ENCODE peak calls at places on chromosomes 12 and 14, in six cellular contexts. H is HCT116, P is HepG2, X is H1, K is K562, T is SK-N-SH. I is an unnamed sample.

GRCh38 chr12:95805864-95806669 is 15.5 kb upstream of the NTN4 start:
- DNase-seq in H (peak; percentile 60), X (no peak), P (no peak), K (no peak), T (no peak), I (no peak)

GRCh38 chr14:75182820-75183219 is 6.4 kb upstream of the TMED10 start:
- DNase-seq in T (no peak), K (no peak), H (no peak), X (no peak), P (peak; percentile 50), I (no peak)

GRCh38 chr12:100303831-100304230 is 36.9 kb downstream of the SCYL2 start:
- DNase-seq in K (no peak), H (no peak), T (no peak), X (no peak), P (no peak), I (no peak)

GRCh38 chr14:56659964-56660551 is 80.5 kb downstream of the TMEM260 start:
- DNase-seq in T (peak; percentile 60), K (peak; percentile 35), X (no peak), H (peak; percentile 32), P (peak; percentile 50), I (no peak)

GRCh38 chr12:121673013-121673441 is 3.6 kb upstream of the MORN3 start:
- DNase-seq in T (peak; percentile 71), K (peak; percentile 27), P (no peak), H (no peak), X (no peak), I (no peak)

GRCh38 chr12:46468159-46468558 is 95.6 kb upstream of the SLC38A2 start:
- DNase-seq in T (no peak), K (no peak), X (no peak), P (no peak), H (peak; percentile 83), I (no peak)

GRCh38 chr12:132717531-132718387 is 7.1 kb downstream of the PGAM5 start:
- DNase-seq in K (no peak), P (no peak), X (no peak), T (no peak), H (no peak), I (no peak)

GRCh38 chr12:130881548-130881947 is 9.7 kb downstream of the RAN start:
- DNase-seq in T (no peak), H (no peak), K (no peak), P (no peak), X (no peak), I (no peak)

GRCh38 chr14:73712540-73713141 is 1.5 kb downstream of the PNMA1 start:
- DNase-seq in H (no peak), X (no peak), P (no peak), T (peak; percentile 65), K (peak; percentile 25), I (no peak)

GRCh38 chr12:32134144-32134888 is 27.7 kb downstream of the BICD1 start:
- DNase-seq in X (no peak), T (peak; percentile 47), P (no peak), H (no peak), K (no peak), I (peak; percentile 61)
- TF ChIP-seq JUND in X (no peak), T (no peak), P (no peak), H (no peak), K (no peak), I (no peak)

GRCh38 chr12:2691001-2691339 is 103.8 kb upstream of the FKBP4 start:
- DNase-seq in P (no peak), X (no peak), K (no peak), H (no peak), T (no peak), I (no peak)
- TF ChIP-seq JUND in P (no peak), X (no peak), K (no peak), H (no peak), T (no peak), I (no peak)

GRCh38 chr12:114000861-114001260 is 34.7 kb upstream of the RBM19 start:
- DNase-seq in P (no peak), K (no peak), H (no peak), X (no peak), T (no peak), I (no peak)
- TF ChIP-seq JUND in P (no peak), K (no peak), H (no peak), X (no peak), T (no peak), I (no peak)

GRCh38 chr12:56080556-56081138 is 682 bp downstream of the ERBB3 start:
- DNase-seq in X (no peak), T (no peak), K (peak; percentile 36), H (no peak), P (peak; percentile 96), I (no peak)
- TF ChIP-seq JUND in X (no peak), T (no peak), K (no peak), H (no peak), P (peak; percentile 54), I (no peak)

GRCh38 chr12:62907561-62907960 is 27.4 kb downstream of the PPM1H start:
- DNase-seq in X (no peak), T (no peak), P (no peak), H (no peak), K (no peak), I (no peak)
- TF ChIP-seq JUND in X (no peak), T (no peak), P (no peak), H (no peak), K (no peak), I (no peak)

GRCh38 chr14:29894030-29894429 is 33.6 kb downstream of the PRKD1 start:
- DNase-seq in X (no peak), K (no peak), T (no peak), P (no peak), H (no peak), I (no peak)

GRCh38 chr14:29897181-29897580 is 30.5 kb downstream of the PRKD1 start:
- DNase-seq in K (no peak), P (no peak), X (no peak), T (no peak), H (no peak), I (no peak)

GRCh38 chr14:29898470-29898869 is 29.2 kb downstream of the PRKD1 start:
- DNase-seq in P (no peak), X (no peak), T (no peak), K (no peak), H (no peak), I (no peak)

GRCh38 chr14:29895591-29896043 is 32.0 kb downstream of the PRKD1 start:
- DNase-seq in H (no peak), P (no peak), X (no peak), K (no peak), T (no peak), I (no peak)

GRCh38 chr14:29896354-29896768 is 31.3 kb downstream of the PRKD1 start:
- DNase-seq in P (peak; percentile 15), T (no peak), X (no peak), H (no peak), K (no peak), I (no peak)
- TF ChIP-seq JUND in P (no peak), T (no peak), X (no peak), H (no peak), K (no peak), I (no peak)

DNA sequence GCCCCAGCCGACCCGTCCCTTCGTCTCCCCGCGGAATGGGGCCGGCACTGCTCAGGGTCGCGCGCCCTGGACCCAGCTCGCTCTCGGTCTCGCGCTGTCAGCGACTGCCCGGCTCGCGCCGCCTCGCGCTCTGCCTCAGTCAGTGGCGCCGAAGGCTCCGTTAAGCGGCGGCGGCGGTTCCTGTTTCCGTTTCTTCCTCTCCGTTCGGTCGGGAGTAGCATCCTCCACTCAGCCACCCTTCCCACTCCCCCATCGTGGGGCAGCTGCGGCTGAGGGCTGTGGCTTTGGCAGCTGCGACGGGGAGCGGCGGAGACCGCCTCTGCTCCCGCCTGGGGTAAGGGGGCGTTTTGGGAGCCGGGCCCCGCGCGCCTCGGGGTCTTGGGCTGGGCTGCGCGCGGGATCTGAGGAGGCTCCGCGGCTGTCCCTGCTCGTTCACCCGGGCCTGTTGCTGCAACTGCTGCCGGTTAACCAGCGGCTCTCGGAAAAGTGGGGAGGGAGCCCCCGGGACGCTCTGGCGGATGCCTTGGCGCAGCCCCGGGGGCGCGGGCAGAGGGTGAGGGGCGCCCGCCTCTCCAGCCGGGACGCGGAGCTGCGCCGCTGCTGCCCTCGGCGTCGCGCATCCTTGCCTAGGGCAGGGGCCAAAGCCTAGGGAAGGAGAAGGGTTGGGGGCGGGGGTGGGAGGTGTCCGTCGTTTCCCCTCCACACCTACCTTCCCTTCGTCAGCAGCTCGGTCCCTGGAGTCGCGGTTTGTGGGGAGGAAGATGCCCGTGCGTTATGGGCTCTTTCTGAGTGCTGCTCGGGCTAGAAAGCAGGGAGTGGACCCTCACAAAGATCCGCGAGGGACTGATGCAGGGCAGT is 580 bp downstream of the FUT8 start:
- DNase-seq in X (no peak), T (peak; percentile 69), K (no peak), P (peak; percentile 17), H (no peak), I (no peak)
- TF ChIP-seq JUND in X (no peak), T (no peak), K (no peak), P (no peak), H (no peak), I (no peak)

GRCh38 chr14:101502761-101503392 is 58.4 kb upstream of the DIO3 start:
- DNase-seq in P (no peak), H (no peak), X (no peak), T (no peak), K (no peak), I (no peak)
- TF ChIP-seq JUND in P (no peak), H (no peak), X (no peak), T (no peak), K (no peak), I (no peak)

DNA sequence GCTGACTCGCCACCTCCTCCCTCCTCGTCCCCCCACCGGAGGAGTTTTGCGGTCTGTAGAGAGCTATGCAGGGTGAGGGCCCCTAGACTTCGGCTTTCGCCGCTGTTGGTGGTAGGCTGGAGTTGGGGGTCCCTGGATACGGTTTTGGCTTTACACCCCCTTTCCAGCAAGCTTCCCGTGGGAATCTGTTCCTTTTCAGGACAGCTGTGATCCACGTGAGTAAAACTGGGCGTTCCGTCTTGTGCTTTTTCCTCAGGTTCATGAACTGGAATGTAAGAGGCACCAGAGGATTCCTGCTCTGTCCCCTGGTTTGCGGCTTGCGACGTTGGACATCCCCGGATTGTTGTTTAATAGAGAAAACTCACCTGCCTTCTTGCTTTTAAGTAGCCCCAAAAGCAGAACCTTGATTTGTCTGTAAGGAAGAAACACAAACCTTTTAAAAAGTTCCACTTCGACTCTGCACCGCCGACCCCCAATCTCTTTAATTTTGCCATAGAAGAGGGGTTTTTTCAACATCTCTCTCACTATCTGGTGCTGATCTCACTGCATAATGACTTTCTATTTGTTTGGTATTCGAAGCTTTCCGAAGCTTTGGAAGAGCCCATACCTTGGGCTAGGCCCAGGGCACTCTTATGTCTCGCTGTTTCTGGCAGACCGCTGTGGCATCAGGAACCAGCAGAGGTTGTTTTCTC is 490 bp downstream of the PRORP start:
- DNase-seq in K (no peak), X (no peak), P (peak; percentile 69), H (no peak), T (peak; percentile 10), I (no peak)
- TF ChIP-seq JUND in K (no peak), X (no peak), P (no peak), H (no peak), T (no peak), I (no peak)

GRCh38 chr14:76922599-76922998 is 96.4 kb downstream of the LRRC74A start:
- DNase-seq in X (no peak), T (no peak), H (no peak), K (no peak), P (no peak), I (no peak)
- TF ChIP-seq JUND in X (no peak), T (no peak), H (no peak), K (no peak), P (no peak), I (no peak)

I was measured in GM12878.